ENCODE peak calls at places on chromosomes 16 and 17, in five cellular contexts. R is transverse colon, V is tibial nerve, O is OCI-LY7, K is astrocyte. X is an unnamed sample.

GRCh38 chr17:72457712-72458111 is 336.9 kb downstream of the SOX9 start:
- DNase-seq in K (no peak), O (no peak), V (no peak), R (no peak), X (no peak)

GRCh38 chr17:51491416-51491815 is 231.1 kb downstream of the UTP18 start:
- DNase-seq in V (no peak), K (no peak), O (no peak), R (no peak), X (no peak)

GRCh38 chr17:82334622-82335394 is 1.2 kb upstream of the SECTM1 start:
- DNase-seq in V (no peak), R (no peak), O (peak), K (no peak), X (no peak)

GRCh38 chr16:13453325-13453724 is 466.6 kb upstream of the ERCC4 start:
- DNase-seq in O (no peak), V (no peak), K (peak), R (no peak), X (no peak)

GRCh38 chr16:88634141-88634993 is 4.0 kb upstream of the IL17C start:
- DNase-seq in O (peak), V (no peak), R (peak), K (no peak), X (peak)

GRCh38 chr17:29054835-29055234 is 11.9 kb downstream of the PIPOX start:
- DNase-seq in O (no peak), R (no peak), K (no peak), V (no peak), X (no peak)

GRCh38 chr17:29018788-29019474 is 13.1 kb upstream of the SEZ6 start:
- DNase-seq in R (no peak), V (no peak), O (peak), K (no peak), X (no peak)

GRCh38 chr17:27384721-27385120 is 71.5 kb upstream of the KSR1 start:
- DNase-seq in V (no peak), K (peak), O (no peak), R (no peak), X (no peak)

GRCh38 chr17:7133424-7133823 is 18.8 kb upstream of the ASGR2 start:
- DNase-seq in R (peak), O (peak), K (no peak), V (no peak), X (peak)

GRCh38 chr17:41773190-41773588 is 13.3 kb downstream of the JUP start:
- DNase-seq in O (no peak), K (peak), R (peak), V (no peak), X (no peak)

GRCh38 chr16:8908779-8909468 is 26.8 kb downstream of the LITAFD start:
- DNase-seq in V (no peak), O (no peak), K (no peak), R (no peak), X (no peak)

GRCh38 chr17:2399572-2400473 is 1.0 kb downstream of the MNT start:
- DNase-seq in K (peak), V (peak), R (peak), O (peak), X (peak)

GRCh38 chr16:67869653-67870052 is 3.2 kb upstream of the EDC4 start:
- DNase-seq in O (no peak), K (no peak), V (no peak), R (no peak), X (no peak)

GRCh38 chr16:2841606-2842339 is 11.7 kb downstream of the ZG16B start:
- DNase-seq in O (no peak), K (no peak), V (no peak), R (no peak), X (peak)

GRCh38 chr17:43016216-43016615 is 6.0 kb downstream of the VAT1 start:
- DNase-seq in V (no peak), O (no peak), R (no peak), K (no peak), X (no peak)

GRCh38 chr17:36934144-36934758 is 3.0 kb upstream of the LHX1 start:
- DNase-seq in K (no peak), V (no peak), O (no peak), R (no peak), X (no peak)

GRCh38 chr16:48629531-48629930 is 19.6 kb upstream of the N4BP1 start:
- DNase-seq in K (no peak), R (no peak), O (no peak), V (no peak), X (no peak)

GRCh38 chr16:19169081-19169639 is 1.1 kb downstream of the SYT17 start:
- DNase-seq in O (no peak), K (no peak), V (no peak), R (no peak), X (no peak)

DNA sequence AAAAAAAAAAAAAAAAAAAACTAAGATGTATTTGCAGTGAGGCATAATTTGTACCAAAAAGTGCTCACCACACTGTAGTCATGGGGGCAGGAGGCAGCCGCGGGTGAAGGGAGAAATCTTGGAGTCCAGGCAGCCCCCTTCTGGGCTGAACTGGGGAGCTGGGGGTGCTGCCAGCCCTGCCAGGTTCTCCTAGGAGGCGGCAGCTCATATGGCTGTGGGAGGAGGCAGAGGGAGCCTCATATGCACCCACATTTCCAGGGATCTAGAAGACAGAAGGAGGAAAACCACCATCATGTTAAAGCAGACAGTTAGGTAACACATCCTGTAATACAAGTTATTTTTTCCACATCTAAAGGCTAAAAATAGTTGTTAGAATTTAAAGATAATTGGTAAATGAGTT is 16.3 kb downstream of the MAPT start:
- DNase-seq in V (no peak), K (no peak), R (no peak), O (no peak), X (no peak)
- TF ChIP-seq CTCF in V (no peak), K (no peak), R (no peak), O (no peak), X (no peak)

GRCh38 chr17:49439673-49440571 is 25.2 kb upstream of the PHB1 start:
- DNase-seq in V (no peak), R (no peak), O (no peak), K (peak), X (no peak)

GRCh38 chr17:49437696-49438438 is 23.2 kb upstream of the PHB1 start:
- DNase-seq in R (no peak), V (no peak), K (no peak), O (no peak), X (no peak)

GRCh38 chr17:49438439-49438861 is 23.8 kb upstream of the PHB1 start:
- DNase-seq in V (no peak), K (no peak), R (no peak), O (no peak), X (no peak)

GRCh38 chr17:49439305-49439672 is 24.6 kb upstream of the PHB1 start:
- DNase-seq in K (no peak), R (no peak), V (no peak), O (no peak), X (no peak)

DNA sequence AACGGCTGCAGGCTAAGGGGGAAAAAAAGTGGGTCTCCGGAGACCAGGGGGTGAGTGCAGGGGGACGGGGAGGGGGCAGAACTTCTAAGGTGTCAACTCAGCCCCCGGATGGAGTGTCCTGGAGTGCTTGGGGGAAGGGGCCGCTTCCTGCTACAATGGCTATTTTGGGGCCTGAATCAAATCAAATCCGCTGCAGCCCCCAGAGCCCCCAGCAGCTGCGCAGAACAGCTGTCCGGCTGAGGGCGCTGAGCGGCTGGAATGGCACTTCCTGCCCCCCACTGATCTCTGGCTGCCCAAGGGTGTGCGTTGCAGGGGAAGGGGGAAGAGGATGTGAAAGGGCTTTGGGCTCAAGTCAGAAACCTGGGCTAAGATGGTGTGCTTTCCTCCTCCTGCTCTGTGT is 24.2 kb upstream of the PHB1 start:
- DNase-seq in K (no peak), O (peak), R (no peak), V (no peak), X (no peak)
- TF ChIP-seq CTCF in K (no peak), O (peak), R (no peak), V (no peak), X (no peak)

GRCh38 chr17:73952498-73953205 is 250.8 kb upstream of the RPL38 start:
- DNase-seq in V (no peak), R (peak), O (no peak), K (no peak), X (peak)
- TF ChIP-seq CTCF in V (peak), R (no peak), O (peak), K (no peak), X (peak)

DNA sequence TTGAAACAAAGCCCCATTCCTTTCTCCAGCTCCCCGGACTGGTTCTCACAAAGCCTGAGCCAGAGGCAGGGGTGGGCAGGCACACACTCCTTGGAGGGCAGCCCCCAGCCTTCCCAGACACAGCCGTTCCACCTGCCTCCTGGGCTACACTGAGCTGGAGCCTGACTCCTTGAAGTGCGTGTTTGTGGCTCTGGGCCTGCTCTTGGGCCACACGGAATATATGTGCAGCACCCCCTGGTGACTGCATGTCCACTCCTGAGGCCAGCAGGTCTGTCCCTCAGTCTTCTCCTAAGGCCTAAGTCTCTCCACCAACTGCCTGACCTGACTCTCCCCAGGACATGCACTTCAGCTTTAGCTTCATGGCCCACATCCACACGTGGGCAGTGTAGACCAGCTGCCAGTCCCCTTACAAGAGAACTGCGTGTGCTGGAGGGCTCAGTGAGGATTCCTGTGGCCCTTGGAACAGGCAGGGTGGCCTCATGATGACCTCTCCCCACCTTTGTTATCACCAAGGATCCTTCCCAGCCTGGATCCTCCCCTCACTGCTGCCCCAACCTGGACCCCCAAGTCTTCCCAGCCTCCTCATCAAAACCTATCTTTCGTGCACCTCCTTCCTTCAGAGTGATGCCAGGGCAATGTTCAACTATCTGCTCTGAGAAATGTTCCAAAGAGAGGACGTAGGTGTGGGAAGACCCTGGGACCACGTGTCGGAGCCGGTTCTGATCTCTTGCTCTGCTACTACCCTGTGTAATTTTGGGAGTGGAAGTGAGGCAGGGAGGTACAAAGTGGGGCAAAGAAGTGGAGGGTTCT is 12.4 kb upstream of the SLC6A2 start:
- DNase-seq in O (no peak), R (peak), V (no peak), K (no peak), X (no peak)
- TF ChIP-seq CTCF in O (no peak), R (no peak), V (no peak), K (no peak), X (no peak)

DNA sequence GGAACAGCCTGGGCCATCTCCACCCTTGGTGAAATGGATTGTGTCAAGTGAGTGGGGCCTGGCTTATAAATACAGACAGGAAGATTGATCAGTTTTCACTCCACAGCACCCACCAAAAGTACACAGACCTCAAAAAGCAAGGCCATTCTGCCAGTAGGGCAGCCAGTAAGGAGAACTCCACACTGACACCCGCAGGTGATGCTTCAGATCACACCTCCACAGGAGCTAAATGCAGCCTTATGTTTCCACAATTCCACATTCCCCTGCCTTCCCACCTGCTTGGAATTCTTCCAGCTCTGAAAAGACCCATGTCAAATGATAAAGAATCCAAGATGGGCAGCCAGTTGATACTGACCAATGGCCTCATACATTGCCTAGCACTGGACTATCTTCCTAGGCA is 191.1 kb downstream of the ZFHX3 start:
- DNase-seq in O (no peak), K (no peak), V (no peak), R (no peak), X (peak)
- TF ChIP-seq CTCF in O (peak), K (peak), V (no peak), R (peak), X (peak)

GRCh38 chr17:20944014-20944905 is 98.6 kb downstream of the USP22 start:
- DNase-seq in R (peak), V (no peak), K (no peak), O (peak), X (peak)
- TF ChIP-seq CTCF in R (peak), V (no peak), K (no peak), O (peak), X (peak)

GRCh38 chr17:75227729-75228128 is 22.2 kb downstream of the NUP85 start:
- DNase-seq in V (no peak), K (no peak), R (no peak), O (no peak), X (no peak)

GRCh38 chr17:75228847-75229246 is 23.4 kb downstream of the NUP85 start:
- DNase-seq in V (no peak), K (no peak), O (no peak), R (no peak), X (no peak)

GRCh38 chr17:75231071-75231470 is 25.6 kb downstream of the NUP85 start:
- DNase-seq in R (no peak), K (no peak), O (no peak), V (no peak), X (no peak)

GRCh38 chr17:75224983-75225382 is 19.5 kb downstream of the NUP85 start:
- DNase-seq in O (no peak), R (no peak), V (no peak), K (no peak), X (no peak)

GRCh38 chr17:75228305-75228704 is 22.8 kb downstream of the NUP85 start:
- DNase-seq in O (no peak), V (no peak), K (no peak), R (no peak), X (no peak)
- TF ChIP-seq CTCF in O (no peak), V (no peak), K (no peak), R (no peak), X (no peak)

GRCh38 chr17:68533887-68534700 is 21.9 kb downstream of the PRKAR1A start:
- DNase-seq in K (peak), R (no peak), V (no peak), O (peak), X (no peak)
- TF ChIP-seq CTCF in K (peak), R (peak), V (peak), O (peak), X (no peak)